ENCODE peak calls at places on chromosomes 3 and 15, in four cellular contexts. L is IMR-90, X is H9, V is H1. Q is an unnamed sample.

GRCh38 chr3:141233457-141234161 is 2.0 kb downstream of the PXYLP1 start:
- DNase-seq in L (no peak), X (no peak), V (no peak), Q (no peak)

GRCh38 chr3:146530609-146531008 is 13.8 kb downstream of the PLSCR1 start:
- DNase-seq in L (no peak), X (no peak), V (no peak), Q (no peak)

GRCh38 chr3:148309390-148310035 is 388.2 kb upstream of the AGTR1 start:
- DNase-seq in L (peak; percentile 51), X (peak; percentile 45), V (no peak), Q (peak; percentile 73)

GRCh38 chr15:92645051-92645631 is 10.4 kb downstream of the FAM174B start:
- DNase-seq in L (no peak), X (no peak), V (no peak), Q (no peak)

GRCh38 chr3:60142009-60142408 is 1092.2 kb upstream of the CFAP20DC start:
- DNase-seq in L (no peak), X (no peak), V (no peak), Q (peak; percentile 40)

GRCh38 chr15:99137111-99137546 is 32.2 kb downstream of the SYNM start:
- DNase-seq in L (no peak), X (peak; percentile 37), V (no peak), Q (no peak)

GRCh38 chr15:45612790-45613415 is 21.9 kb upstream of the SQOR start:
- DNase-seq in L (peak; percentile 77), X (no peak), V (no peak), Q (no peak)

GRCh38 chr3:99850608-99851007 is 32.9 kb downstream of the CMSS1 start:
- DNase-seq in L (no peak), X (no peak), V (no peak), Q (no peak)

GRCh38 chr3:115321396-115321795 is 174.3 kb upstream of the ZBTB20 start:
- DNase-seq in L (peak; percentile 31), X (no peak), V (no peak), Q (peak; percentile 49)

GRCh38 chr3:174223042-174223441 is 636.1 kb upstream of the NAALADL2 start:
- DNase-seq in L (no peak), X (no peak), V (no peak), Q (no peak)

GRCh38 chr3:46669191-46669999 is 24.1 kb downstream of the ALS2CL start:
- DNase-seq in L (no peak), X (peak; percentile 24), V (no peak), Q (no peak)

GRCh38 chr3:73602171-73602570 is 22.6 kb downstream of the PDZRN3 start:
- DNase-seq in L (peak; percentile 94), X (no peak), V (no peak), Q (peak; percentile 50)

GRCh38 chr15:87681054-87681453 is 575.5 kb downstream of the NTRK3 start:
- DNase-seq in L (no peak), X (no peak), V (no peak), Q (no peak)

GRCh38 chr3:23758253-23758838 is 47.4 kb upstream of the UBE2E1 start:
- DNase-seq in L (peak; percentile 11), X (no peak), V (no peak), Q (no peak)

GRCh38 chr3:158906749-158907148 is 104.9 kb downstream of the MFSD1 start:
- DNase-seq in L (no peak), X (no peak), V (no peak), Q (no peak)

GRCh38 chr3:144989756-144990155 is 1018.1 kb downstream of the DIPK2A start:
- DNase-seq in L (peak; percentile 0), X (no peak), V (no peak), Q (no peak)

GRCh38 chr15:40637221-40637745 is 43.2 kb downstream of the KNL1 start:
- DNase-seq in L (no peak), X (no peak), V (no peak), Q (peak; percentile 6)

GRCh38 chr15:40630313-40630712 is 36.3 kb downstream of the KNL1 start:
- DNase-seq in L (no peak), X (no peak), V (no peak), Q (no peak)

GRCh38 chr15:40633178-40633577 is 39.1 kb downstream of the KNL1 start:
- DNase-seq in L (peak; percentile 64), X (no peak), V (no peak), Q (no peak)
- H3K23ac ChIP-seq in L (no peak overlapping the region), X (no peak overlapping the region), V (no peak overlapping the region), Q (no peak overlapping the region)

DNA sequence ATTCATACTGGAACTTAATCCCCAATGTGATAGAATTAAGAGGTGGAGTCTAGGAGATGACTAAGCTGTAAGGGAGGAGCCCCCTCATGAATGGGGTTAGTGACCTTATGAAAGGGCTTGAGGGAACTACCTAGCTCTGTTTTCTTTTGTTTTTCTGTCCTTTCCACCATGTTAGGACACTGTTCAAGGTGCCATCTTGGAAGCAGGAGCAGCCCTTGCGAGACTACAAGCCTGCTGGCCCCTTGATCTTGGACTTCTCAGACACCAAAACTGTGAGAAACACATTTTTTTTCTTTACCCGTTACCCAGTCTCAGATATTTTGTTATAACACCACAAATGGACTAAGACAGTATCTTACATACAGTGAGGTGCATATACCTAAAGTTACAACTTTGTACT is 26.5 kb downstream of the GOLGA6A start:
- DNase-seq in L (no peak), X (no peak), V (no peak), Q (no peak)
- H2BK120ac ChIP-seq in L (no peak overlapping the region), X (no peak overlapping the region), V (no peak overlapping the region), Q (no peak overlapping the region)

DNA sequence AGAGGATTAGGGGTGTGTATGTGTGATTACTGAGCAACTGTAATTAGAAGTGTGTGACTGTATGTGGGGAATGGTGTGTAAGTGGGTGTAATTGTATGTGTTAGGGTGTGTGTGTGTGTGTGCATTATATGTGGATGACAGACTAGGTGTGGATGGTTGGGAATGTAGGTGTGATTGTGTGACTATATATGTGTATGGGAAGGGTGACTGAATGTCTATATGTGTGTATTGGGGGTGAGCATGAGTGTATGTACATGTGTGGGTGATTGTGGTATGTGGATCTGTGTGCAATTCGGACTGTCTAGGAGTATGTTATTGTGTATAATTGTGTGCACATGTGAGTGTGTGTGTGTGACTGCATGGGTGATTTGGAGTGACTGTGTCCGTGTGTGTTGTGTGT is 43.2 kb upstream of the SMAD6 start:
- DNase-seq in L (no peak), X (no peak), V (no peak), Q (no peak)
- H3K56ac ChIP-seq in L (no peak overlapping the region), X (no peak overlapping the region), V (peak overlapping the region; percentile 79), Q (peak overlapping the region; percentile 52)

GRCh38 chr3:12879191-12879815 is 37.9 kb upstream of the RPL32 start:
- DNase-seq in L (no peak), X (no peak), V (no peak), Q (no peak)
- H3K23ac ChIP-seq in L (no peak overlapping the region), X (no peak overlapping the region), V (no peak overlapping the region), Q (no peak overlapping the region)

GRCh38 chr3:155423526-155423925 is 130.0 kb upstream of the STRIT1 start:
- DNase-seq in L (no peak), X (no peak), V (no peak), Q (no peak)
- H2BK120ac ChIP-seq in L (no peak overlapping the region), X (no peak overlapping the region), V (no peak overlapping the region), Q (no peak overlapping the region)

GRCh38 chr3:170956647-170957046 is 48.2 kb upstream of the EIF5A2 start:
- DNase-seq in L (no peak), X (no peak), V (no peak), Q (no peak)
- H3K56ac ChIP-seq in L (no peak overlapping the region), X (no peak overlapping the region), V (no peak overlapping the region), Q (no peak overlapping the region)

GRCh38 chr3:33273628-33274027 is 3.6 kb upstream of the FBXL2 start:
- DNase-seq in L (no peak), X (no peak), V (no peak), Q (no peak)

GRCh38 chr3:33269385-33269784 is 7.9 kb upstream of the FBXL2 start:
- DNase-seq in L (no peak), X (no peak), V (no peak), Q (no peak)

GRCh38 chr3:33271324-33271723 is 5.9 kb upstream of the FBXL2 start:
- DNase-seq in L (no peak), X (no peak), V (no peak), Q (no peak)
- H3K23ac ChIP-seq in L (no peak overlapping the region), X (no peak overlapping the region), V (no peak overlapping the region), Q (no peak overlapping the region)

DNA sequence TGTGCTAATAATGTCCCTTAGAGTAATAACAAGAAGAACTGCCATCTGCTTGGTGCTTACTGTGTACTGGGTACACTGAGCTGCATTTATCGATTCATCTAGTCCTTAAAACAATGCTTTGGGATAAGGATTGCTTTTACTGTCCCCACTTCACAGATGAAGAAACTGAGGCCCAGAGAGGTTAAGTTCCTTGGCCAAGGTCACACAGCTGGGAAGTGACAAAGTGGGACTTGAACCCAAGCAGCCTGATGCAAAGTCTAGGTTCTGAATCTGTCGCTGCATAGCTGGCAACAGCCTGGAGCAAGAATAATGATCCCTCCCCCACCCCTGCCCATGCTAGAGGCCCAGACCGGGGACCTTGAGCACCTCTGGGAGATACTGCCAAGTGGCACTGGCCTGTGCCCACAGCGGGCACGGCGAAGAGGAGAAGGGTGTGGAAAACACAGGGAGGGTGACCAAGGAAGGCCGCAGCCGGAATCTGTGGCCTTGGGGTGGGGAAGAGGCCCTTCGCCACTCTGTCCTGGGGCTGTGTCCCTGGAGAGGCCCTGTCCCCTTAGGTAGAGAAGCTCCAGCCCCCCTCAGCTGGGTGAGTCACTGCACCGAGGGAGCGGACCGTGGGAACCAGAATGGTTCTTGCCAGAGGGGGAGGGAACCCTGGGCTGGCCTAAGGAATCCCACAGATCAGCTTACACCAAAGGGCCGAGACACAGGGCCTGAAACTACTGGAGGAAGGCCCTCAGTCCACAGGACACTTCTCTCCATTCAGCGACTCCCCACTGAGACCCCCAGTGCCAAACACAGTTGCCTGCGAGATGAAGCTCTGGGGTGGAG is 3.5 kb downstream of the PLXND1 start:
- DNase-seq in L (peak; percentile 95), X (peak; percentile 79), V (no peak), Q (peak; percentile 88)
- H2BK120ac ChIP-seq in L (peak overlapping the region; percentile 65), X (no peak overlapping the region), V (no peak overlapping the region), Q (no peak overlapping the region)

GRCh38 chr3:161859057-161859456 is 362.4 kb downstream of the OTOL1 start:
- DNase-seq in L (no peak), X (no peak), V (no peak), Q (no peak)

GRCh38 chr3:161863775-161864174 is 367.2 kb downstream of the OTOL1 start:
- DNase-seq in L (no peak), X (no peak), V (no peak), Q (no peak)

GRCh38 chr3:161854232-161854771 is 357.7 kb downstream of the OTOL1 start:
- DNase-seq in L (peak; percentile 70), X (peak; percentile 65), V (peak; percentile 49), Q (peak; percentile 85)

DNA sequence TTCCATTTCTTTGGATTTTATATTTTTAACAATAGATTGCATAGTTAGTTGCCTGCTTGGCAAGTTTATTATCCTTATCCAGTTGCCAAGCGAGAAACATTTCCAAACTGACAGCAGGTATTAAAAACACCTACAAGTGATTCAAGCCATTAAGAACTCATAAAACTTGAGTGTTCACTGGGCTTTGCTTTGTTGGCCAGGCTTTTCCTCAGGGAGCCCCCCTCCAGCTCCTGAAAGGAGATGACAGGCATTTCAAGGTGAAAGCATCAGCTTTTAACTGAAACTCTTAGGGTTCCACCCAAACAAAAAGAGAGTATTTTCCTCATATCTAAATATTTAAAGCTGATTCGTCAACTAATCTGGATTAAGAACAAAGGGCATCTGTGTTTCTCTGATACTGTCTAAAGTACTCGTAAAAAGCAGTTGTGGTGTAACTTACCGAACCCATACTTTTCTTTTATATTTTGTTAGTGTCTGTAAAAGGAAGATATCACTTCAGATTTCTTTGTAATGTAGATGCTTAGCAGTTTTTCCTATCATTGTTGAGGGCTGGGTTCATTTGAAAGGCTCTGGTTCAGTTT is 363.4 kb downstream of the OTOL1 start:
- DNase-seq in L (no peak), X (no peak), V (no peak), Q (no peak)
- H3K56ac ChIP-seq in L (no peak overlapping the region), X (no peak overlapping the region), V (no peak overlapping the region), Q (peak overlapping the region; percentile 11)

GRCh38 chr15:77642793-77643430 is 10.2 kb upstream of the LINGO1 start:
- DNase-seq in L (peak; percentile 7), X (no peak), V (no peak), Q (peak; percentile 23)
- H3K23ac ChIP-seq in L (no peak overlapping the region), X (no peak overlapping the region), V (no peak overlapping the region), Q (no peak overlapping the region)

Q was measured in mesendoderm.